ENCODE peak calls at places on chromosome 3, in six cellular contexts. J is GM12891, Y is K562, K is GM12878, O is H1, H is HepG2. I is an unnamed sample.
A peak's percentile ranks its signal among the peaks of the same experiment; 100 is the strongest.

GRCh38 chr3:153160451-153161137 is 1.4 kb upstream of the RAP2B start:
- DNase-seq in K (peak; percentile 85), Y (peak; percentile 69), H (peak; percentile 62), J (peak; percentile 53), O (peak; percentile 50), I (peak; percentile 55)

GRCh38 chr3:102532901-102533300 is 98.1 kb downstream of the ZPLD1 start:
- DNase-seq in Y (no peak), K (no peak), H (no peak), J (no peak), O (no peak), I (no peak)

GRCh38 chr3:16060945-16061344 is 113.5 kb upstream of the GALNT15 start:
- DNase-seq in J (no peak), O (no peak), H (no peak), Y (no peak), K (no peak), I (no peak)

GRCh38 chr3:123349201-123349535 is 99.7 kb downstream of the ADCY5 start:
- DNase-seq in J (no peak), O (no peak), H (no peak), Y (no peak), K (no peak), I (no peak)

GRCh38 chr3:81910244-81910852 is 148.9 kb upstream of the GBE1 start:
- DNase-seq in J (peak; percentile 0), H (peak; percentile 46), O (no peak), K (peak; percentile 21), Y (peak; percentile 30), I (no peak)

GRCh38 chr3:99579246-99579645 is 59.1 kb upstream of the COL8A1 start:
- DNase-seq in Y (no peak), O (no peak), H (peak; percentile 4), J (no peak), K (no peak), I (no peak)

GRCh38 chr3:127909646-127910045 is 5.4 kb upstream of the KBTBD12 start:
- DNase-seq in K (no peak), O (no peak), Y (no peak), J (no peak), H (no peak), I (no peak)

GRCh38 chr3:62817678-62818077 is 57.5 kb downstream of the CADPS start:
- DNase-seq in K (no peak), J (no peak), H (no peak), Y (no peak), O (no peak), I (no peak)

GRCh38 chr3:116001063-116001765 is 377.9 kb downstream of the GAP43 start:
- DNase-seq in J (no peak), H (no peak), K (no peak), Y (no peak), O (no peak), I (no peak)

GRCh38 chr3:150783920-150784746 is 21.2 kb upstream of the SIAH2 start:
- DNase-seq in O (no peak), K (no peak), J (no peak), Y (no peak), H (no peak), I (no peak)

GRCh38 chr3:55726501-55726775 is 239.3 kb upstream of the WNT5A start:
- DNase-seq in K (no peak), H (no peak), O (no peak), Y (no peak), J (no peak), I (no peak)

GRCh38 chr3:178255315-178255714 is 280.9 kb upstream of the KCNMB2 start:
- DNase-seq in H (no peak), Y (no peak), O (no peak), K (no peak), J (no peak), I (no peak)

GRCh38 chr3:29683306-29683993 is 402.6 kb downstream of the RBMS3 start:
- DNase-seq in K (peak; percentile 60), H (no peak), J (no peak), Y (peak; percentile 1), O (no peak), I (no peak)

GRCh38 chr3:172918165-172918564 is 167.6 kb downstream of the ECT2 start:
- DNase-seq in K (no peak), H (peak; percentile 45), O (no peak), Y (no peak), J (no peak), I (no peak)

GRCh38 chr3:42129014-42129953 is 38.1 kb downstream of the TRAK1 start:
- DNase-seq in J (no peak), K (no peak), Y (no peak), O (no peak), H (peak; percentile 47), I (no peak)

GRCh38 chr3:25507811-25508210 is 79.7 kb downstream of the RARB start:
- DNase-seq in K (no peak), Y (no peak), H (no peak), J (no peak), O (no peak), I (no peak)

GRCh38 chr3:109926376-109926775 is 589.0 kb upstream of the DPPA4 start:
- DNase-seq in K (no peak), O (no peak), Y (no peak), J (no peak), H (no peak), I (no peak)

GRCh38 chr3:13501958-13502790 is 22.1 kb downstream of the HDAC11 start:
- DNase-seq in H (no peak), J (no peak), O (no peak), K (no peak), Y (no peak), I (no peak)

GRCh38 chr3:159593927-159594605 is 394.6 kb upstream of the IL12A start:
- DNase-seq in Y (no peak), J (no peak), H (no peak), K (no peak), O (no peak), I (no peak)

GRCh38 chr3:53890726-53891499 is 746 bp downstream of the SELENOK start:
- DNase-seq in H (peak; percentile 44), O (no peak), J (no peak), Y (peak; percentile 60), K (no peak), I (no peak)

GRCh38 chr3:127811717-127812116 is 10.6 kb downstream of the MGLL start:
- DNase-seq in J (no peak), K (no peak), H (no peak), O (no peak), Y (no peak), I (no peak)

GRCh38 chr3:7275396-7275795 is 414.5 kb downstream of the GRM7 start:
- DNase-seq in J (no peak), Y (no peak), O (no peak), H (no peak), K (no peak), I (no peak)

GRCh38 chr3:134993011-134993410 is 198.0 kb downstream of the EPHB1 start:
- DNase-seq in O (no peak), Y (no peak), H (no peak), J (no peak), K (no peak), I (no peak)

GRCh38 chr3:75171632-75172230 is 492.4 kb upstream of the FRG2C start:
- DNase-seq in H (no peak), Y (peak; percentile 0), O (no peak), K (no peak), J (no peak), I (no peak)

GRCh38 chr3:147846854-147847453 is 437.8 kb downstream of the ZIC1 start:
- DNase-seq in Y (no peak), J (no peak), O (no peak), K (no peak), H (no peak), I (no peak)

GRCh38 chr3:147838650-147839049 is 429.5 kb downstream of the ZIC1 start:
- DNase-seq in H (no peak), Y (no peak), O (no peak), J (no peak), K (no peak), I (no peak)

GRCh38 chr3:147843331-147843730 is 434.2 kb downstream of the ZIC1 start:
- DNase-seq in H (no peak), J (no peak), O (no peak), K (no peak), Y (no peak), I (no peak)
- TF ChIP-seq POLR2AphosphoS5 in H (no peak), J (no peak), O (no peak), K (no peak), Y (no peak), I (no peak)

DNA sequence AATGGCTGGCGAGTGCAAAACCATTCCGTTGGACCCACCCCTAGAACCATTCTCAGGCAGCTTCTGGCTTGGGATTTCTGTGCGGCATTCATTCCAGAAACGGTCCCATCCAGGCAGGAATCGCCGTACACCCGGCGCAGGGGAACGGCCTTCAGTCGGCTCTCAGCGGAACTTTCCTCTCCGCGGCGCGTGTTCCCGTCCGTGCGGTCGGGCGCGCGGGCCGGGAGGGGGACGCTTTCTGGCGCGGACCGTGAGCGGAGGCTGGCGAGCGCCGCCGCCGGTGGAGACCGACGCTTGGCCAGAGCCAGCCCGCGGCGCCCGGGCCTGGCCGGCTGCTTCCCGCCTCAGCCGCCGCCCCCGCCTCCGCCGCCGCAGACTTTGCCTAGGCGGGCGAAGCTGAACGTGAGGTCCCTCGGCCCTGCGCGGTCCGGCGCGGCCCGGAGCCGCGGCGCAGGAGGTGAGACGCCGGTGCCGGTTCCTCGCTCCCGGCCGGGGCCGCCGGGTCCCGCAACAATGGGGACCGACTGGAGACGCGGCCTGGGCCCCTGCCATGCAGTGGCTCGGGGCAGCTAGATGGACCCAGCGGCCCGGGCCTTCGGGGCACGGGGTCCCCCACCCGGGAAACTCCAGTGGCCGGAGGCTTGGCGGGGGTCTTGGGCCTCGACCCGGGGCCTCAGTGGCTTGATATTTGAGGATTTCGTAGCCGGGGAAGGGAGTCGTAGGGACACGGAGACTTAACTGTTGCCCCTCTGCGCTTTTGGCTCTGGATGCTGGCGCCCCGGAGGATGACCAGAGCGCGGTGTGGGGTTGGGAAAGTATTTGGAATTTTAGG is at the start of gene RAD54L2:
- DNase-seq in J (peak; percentile 85), K (peak; percentile 23), O (peak; percentile 33), Y (peak; percentile 84), H (peak; percentile 61), I (peak; percentile 80)
- TF ChIP-seq POLR2A in J (peak; percentile 25), K (peak; percentile 87), O (peak; percentile 57), Y (peak; percentile 71), H (no peak), I (peak; percentile 66)

DNA sequence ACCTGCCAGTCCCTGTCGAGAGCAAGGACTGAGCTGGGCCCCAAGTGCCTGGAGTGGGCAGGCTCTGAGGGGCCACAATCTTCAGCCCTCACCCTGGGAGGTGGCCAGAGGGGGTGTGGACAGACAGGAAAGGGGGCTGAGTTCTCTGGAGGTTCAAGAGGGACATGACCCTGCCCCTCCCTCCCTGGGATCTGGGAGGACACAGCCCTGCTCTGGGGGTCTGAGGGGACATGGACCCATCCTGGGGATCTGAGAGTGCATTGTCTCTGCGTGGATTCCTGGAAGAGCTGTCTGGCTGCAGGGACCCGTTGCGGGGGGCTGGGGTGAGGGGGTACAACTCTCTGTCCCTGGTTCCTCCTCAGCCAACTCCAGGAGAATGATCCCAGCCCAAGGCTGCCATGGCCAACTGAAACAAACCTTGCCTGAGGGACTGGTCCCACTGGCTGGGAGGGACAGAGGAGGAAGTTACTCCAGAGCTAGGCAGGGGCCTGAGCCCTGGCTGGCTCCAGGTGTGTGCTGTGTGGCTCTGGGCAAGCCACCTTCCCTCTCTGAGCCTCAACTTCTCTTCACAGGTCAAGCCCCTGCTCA is 29.0 kb downstream of the PTH1R start:
- DNase-seq in K (no peak), J (no peak), H (no peak), Y (no peak), O (no peak), I (no peak)
- TF ChIP-seq TAF1 in K (no peak), J (no peak), H (no peak), Y (no peak), O (no peak), I (no peak)

DNA sequence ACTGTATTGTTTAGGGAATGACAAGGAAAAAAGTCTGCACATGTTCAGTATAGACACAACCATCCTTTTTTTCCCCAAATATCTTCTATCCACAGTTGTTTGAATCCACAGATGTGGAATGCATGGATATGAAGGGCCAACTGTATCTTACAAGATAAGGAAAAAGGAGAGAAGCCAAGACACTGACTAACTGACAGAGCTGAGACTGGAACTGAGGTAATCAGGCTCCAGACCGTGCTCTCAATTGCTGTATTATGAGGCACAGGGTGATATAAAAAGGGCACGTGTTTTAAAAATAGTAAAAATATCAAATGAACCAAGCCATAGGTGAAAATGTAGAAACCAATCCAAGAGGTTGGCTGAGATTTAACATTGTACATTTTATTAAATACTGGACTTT is 49.0 kb downstream of the DHX36 start:
- DNase-seq in Y (no peak), K (no peak), H (no peak), O (no peak), J (no peak), I (no peak)
- TF ChIP-seq POLR2AphosphoS5 in Y (no peak), K (no peak), H (no peak), O (no peak), J (no peak), I (no peak)

I was measured in GM12892.